ENCODE peak calls at places on chromosomes 2 and 18, in ten cellular contexts. One of them, this sample, is unnamed. For H3K36me3, the result is how much of the 10 kb centered on the place peaks cover.

GRCh38 chr18:58541789-58542425 is 87.0 kb downstream of the ALPK2 start:
- DNase-seq in GM23248: peak
- DNase-seq in kidney: no peak
- DNase-seq in small intestine: peak
- DNase-seq in transverse colon: no peak
- DNase-seq in esophagus muscularis mucosa: no peak
- DNase-seq in fibroblast of lung: peak
- DNase-seq in CD4-positive, CD25-positive, alpha-beta regulatory T cell: no peak
- DNase-seq in psoas muscle: no peak
- DNase-seq in lower lobe of right lung: no peak
- DNase-seq in this sample: peak

GRCh38 chr2:15582153-15582552 is 9.5 kb upstream of the DDX1 start:
- DNase-seq in GM23248: no peak
- DNase-seq in kidney: no peak
- DNase-seq in small intestine: no peak
- DNase-seq in transverse colon: no peak
- DNase-seq in esophagus muscularis mucosa: no peak
- DNase-seq in fibroblast of lung: no peak
- DNase-seq in CD4-positive, CD25-positive, alpha-beta regulatory T cell: no peak
- DNase-seq in psoas muscle: no peak
- DNase-seq in lower lobe of right lung: no peak
- DNase-seq in this sample: no peak

GRCh38 chr2:206164261-206164862 is 4.7 kb downstream of the EEF1B2 start:
- DNase-seq in GM23248: peak
- DNase-seq in kidney: no peak
- DNase-seq in small intestine: peak
- DNase-seq in transverse colon: peak
- DNase-seq in esophagus muscularis mucosa: no peak
- DNase-seq in fibroblast of lung: peak
- DNase-seq in CD4-positive, CD25-positive, alpha-beta regulatory T cell: peak
- DNase-seq in psoas muscle: no peak
- DNase-seq in lower lobe of right lung: no peak
- DNase-seq in this sample: no peak

GRCh38 chr18:56627991-56628390 is 10.4 kb downstream of the TXNL1 start:
- DNase-seq in GM23248: no peak
- DNase-seq in kidney: no peak
- DNase-seq in small intestine: no peak
- DNase-seq in transverse colon: no peak
- DNase-seq in esophagus muscularis mucosa: no peak
- DNase-seq in fibroblast of lung: no peak
- DNase-seq in CD4-positive, CD25-positive, alpha-beta regulatory T cell: no peak
- DNase-seq in psoas muscle: no peak
- DNase-seq in lower lobe of right lung: no peak
- DNase-seq in this sample: no peak

GRCh38 chr18:52334896-52335295 is 5.1 kb upstream of the DCC start:
- DNase-seq in GM23248: peak
- DNase-seq in kidney: no peak
- DNase-seq in small intestine: no peak
- DNase-seq in transverse colon: no peak
- DNase-seq in esophagus muscularis mucosa: no peak
- DNase-seq in fibroblast of lung: peak
- DNase-seq in CD4-positive, CD25-positive, alpha-beta regulatory T cell: no peak
- DNase-seq in psoas muscle: no peak
- DNase-seq in lower lobe of right lung: no peak
- DNase-seq in this sample: peak

GRCh38 chr2:25521665-25522387 is 151.6 kb downstream of the DTNB start:
- DNase-seq in GM23248: peak
- DNase-seq in kidney: no peak
- DNase-seq in small intestine: peak
- DNase-seq in transverse colon: no peak
- DNase-seq in esophagus muscularis mucosa: no peak
- DNase-seq in fibroblast of lung: peak
- DNase-seq in CD4-positive, CD25-positive, alpha-beta regulatory T cell: peak
- DNase-seq in psoas muscle: no peak
- DNase-seq in lower lobe of right lung: no peak
- DNase-seq in this sample: peak

GRCh38 chr2:35714883-35715282 is 640.7 kb upstream of the CRIM1 start:
- DNase-seq in GM23248: no peak
- DNase-seq in kidney: no peak
- DNase-seq in small intestine: no peak
- DNase-seq in transverse colon: no peak
- DNase-seq in esophagus muscularis mucosa: no peak
- DNase-seq in fibroblast of lung: peak
- DNase-seq in CD4-positive, CD25-positive, alpha-beta regulatory T cell: no peak
- DNase-seq in psoas muscle: no peak
- DNase-seq in lower lobe of right lung: no peak
- DNase-seq in this sample: peak

GRCh38 chr2:3132466-3132865 is 245.2 kb downstream of the EIPR1 start:
- DNase-seq in GM23248: no peak
- DNase-seq in kidney: no peak
- DNase-seq in small intestine: no peak
- DNase-seq in transverse colon: no peak
- DNase-seq in esophagus muscularis mucosa: no peak
- DNase-seq in fibroblast of lung: no peak
- DNase-seq in CD4-positive, CD25-positive, alpha-beta regulatory T cell: no peak
- DNase-seq in psoas muscle: no peak
- DNase-seq in lower lobe of right lung: no peak
- DNase-seq in this sample: no peak

GRCh38 chr2:197059498-197059897 is 133.0 kb upstream of the PGAP1 start:
- DNase-seq in GM23248: no peak
- DNase-seq in kidney: no peak
- DNase-seq in small intestine: no peak
- DNase-seq in transverse colon: no peak
- DNase-seq in esophagus muscularis mucosa: no peak
- DNase-seq in fibroblast of lung: no peak
- DNase-seq in CD4-positive, CD25-positive, alpha-beta regulatory T cell: no peak
- DNase-seq in psoas muscle: no peak
- DNase-seq in lower lobe of right lung: no peak
- DNase-seq in this sample: no peak

GRCh38 chr2:217316743-217317142 is 456.9 kb upstream of the TNP1 start:
- DNase-seq in GM23248: peak
- DNase-seq in kidney: no peak
- DNase-seq in small intestine: no peak
- DNase-seq in transverse colon: no peak
- DNase-seq in esophagus muscularis mucosa: peak
- DNase-seq in fibroblast of lung: peak
- DNase-seq in CD4-positive, CD25-positive, alpha-beta regulatory T cell: no peak
- DNase-seq in psoas muscle: no peak
- DNase-seq in lower lobe of right lung: no peak
- DNase-seq in this sample: peak

GRCh38 chr2:104923665-104924064 is 69.8 kb downstream of the POU3F3 start:
- DNase-seq in GM23248: no peak
- DNase-seq in kidney: no peak
- DNase-seq in small intestine: peak
- DNase-seq in transverse colon: no peak
- DNase-seq in esophagus muscularis mucosa: no peak
- DNase-seq in fibroblast of lung: no peak
- DNase-seq in CD4-positive, CD25-positive, alpha-beta regulatory T cell: no peak
- DNase-seq in psoas muscle: no peak
- DNase-seq in lower lobe of right lung: no peak
- DNase-seq in this sample: no peak

GRCh38 chr18:8623549-8624106 is 14.4 kb downstream of the RAB12 start:
- DNase-seq in GM23248: no peak
- DNase-seq in kidney: peak
- DNase-seq in small intestine: peak
- DNase-seq in transverse colon: peak
- DNase-seq in esophagus muscularis mucosa: no peak
- DNase-seq in fibroblast of lung: peak
- DNase-seq in CD4-positive, CD25-positive, alpha-beta regulatory T cell: no peak
- DNase-seq in psoas muscle: peak
- DNase-seq in lower lobe of right lung: peak
- DNase-seq in this sample: no peak
- H3K36me3 ChIP-seq in GM23248: under half
- H3K36me3 ChIP-seq in kidney: under half
- H3K36me3 ChIP-seq in small intestine: under half
- H3K36me3 ChIP-seq in transverse colon: under half
- H3K36me3 ChIP-seq in esophagus muscularis mucosa: under half
- H3K36me3 ChIP-seq in fibroblast of lung: under half
- H3K36me3 ChIP-seq in CD4-positive, CD25-positive, alpha-beta regulatory T cell: under half
- H3K36me3 ChIP-seq in psoas muscle: under half
- H3K36me3 ChIP-seq in lower lobe of right lung: under half
- H3K36me3 ChIP-seq in this sample: under half

DNA sequence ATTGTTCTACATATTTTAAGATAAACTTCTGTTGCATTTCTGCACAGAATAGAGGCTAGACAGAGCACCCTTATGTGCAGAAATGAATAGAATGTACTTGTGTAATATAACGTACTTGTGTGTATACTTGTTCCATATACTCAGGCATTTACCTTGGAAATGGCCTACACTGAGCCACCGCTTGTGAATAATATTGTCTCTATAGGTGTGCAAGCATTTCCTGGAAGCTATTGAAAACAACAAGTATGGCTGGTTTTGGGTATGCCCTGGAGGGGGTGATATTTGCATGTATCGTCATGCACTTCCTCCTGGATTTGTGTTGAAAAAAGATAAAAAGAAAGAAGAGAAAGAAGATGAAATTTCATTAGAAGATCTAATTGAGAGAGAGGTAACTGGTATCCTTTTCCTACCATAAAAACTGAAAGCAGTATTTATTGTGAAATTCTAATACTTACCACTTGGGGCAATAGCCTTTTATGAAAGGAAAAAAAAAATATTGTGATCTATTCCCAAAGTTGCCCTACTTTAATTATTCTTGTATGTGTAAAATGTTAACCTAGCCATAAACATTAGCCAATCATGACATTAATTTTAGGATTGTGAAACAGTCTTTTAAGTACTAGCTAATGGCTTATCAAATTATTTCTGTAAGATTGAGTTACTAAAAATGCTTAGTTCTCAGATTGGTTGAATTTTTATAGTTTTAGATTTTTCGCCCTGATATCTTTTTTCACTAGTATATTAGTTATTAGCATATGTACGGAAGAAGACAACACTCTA is 18.0 kb downstream of the ZC3H15 start:
- DNase-seq in GM23248: peak
- DNase-seq in kidney: no peak
- DNase-seq in small intestine: peak
- DNase-seq in transverse colon: no peak
- DNase-seq in esophagus muscularis mucosa: no peak
- DNase-seq in fibroblast of lung: peak
- DNase-seq in CD4-positive, CD25-positive, alpha-beta regulatory T cell: no peak
- DNase-seq in psoas muscle: no peak
- DNase-seq in lower lobe of right lung: no peak
- DNase-seq in this sample: peak
- H3K36me3 ChIP-seq in GM23248: half or more
- H3K36me3 ChIP-seq in kidney: under half
- H3K36me3 ChIP-seq in small intestine: under half
- H3K36me3 ChIP-seq in transverse colon: under half
- H3K36me3 ChIP-seq in esophagus muscularis mucosa: under half
- H3K36me3 ChIP-seq in fibroblast of lung: under half
- H3K36me3 ChIP-seq in CD4-positive, CD25-positive, alpha-beta regulatory T cell: half or more
- H3K36me3 ChIP-seq in psoas muscle: under half
- H3K36me3 ChIP-seq in lower lobe of right lung: half or more
- H3K36me3 ChIP-seq in this sample: half or more

GRCh38 chr2:38565333-38565732 is 37.4 kb downstream of the HNRNPLL start:
- DNase-seq in GM23248: no peak
- DNase-seq in kidney: no peak
- DNase-seq in small intestine: no peak
- DNase-seq in transverse colon: no peak
- DNase-seq in esophagus muscularis mucosa: no peak
- DNase-seq in fibroblast of lung: no peak
- DNase-seq in CD4-positive, CD25-positive, alpha-beta regulatory T cell: no peak
- DNase-seq in psoas muscle: no peak
- DNase-seq in lower lobe of right lung: no peak
- DNase-seq in this sample: no peak

GRCh38 chr2:38571186-38571585 is 31.5 kb downstream of the HNRNPLL start:
- DNase-seq in GM23248: no peak
- DNase-seq in kidney: no peak
- DNase-seq in small intestine: peak
- DNase-seq in transverse colon: no peak
- DNase-seq in esophagus muscularis mucosa: no peak
- DNase-seq in fibroblast of lung: no peak
- DNase-seq in CD4-positive, CD25-positive, alpha-beta regulatory T cell: no peak
- DNase-seq in psoas muscle: no peak
- DNase-seq in lower lobe of right lung: no peak
- DNase-seq in this sample: no peak

GRCh38 chr2:38574278-38574677 is 28.4 kb downstream of the HNRNPLL start:
- DNase-seq in GM23248: no peak
- DNase-seq in kidney: no peak
- DNase-seq in small intestine: no peak
- DNase-seq in transverse colon: no peak
- DNase-seq in esophagus muscularis mucosa: no peak
- DNase-seq in fibroblast of lung: no peak
- DNase-seq in CD4-positive, CD25-positive, alpha-beta regulatory T cell: no peak
- DNase-seq in psoas muscle: no peak
- DNase-seq in lower lobe of right lung: no peak
- DNase-seq in this sample: no peak

GRCh38 chr2:38572167-38572566 is 30.6 kb downstream of the HNRNPLL start:
- DNase-seq in GM23248: peak
- DNase-seq in kidney: no peak
- DNase-seq in small intestine: no peak
- DNase-seq in transverse colon: no peak
- DNase-seq in esophagus muscularis mucosa: no peak
- DNase-seq in fibroblast of lung: peak
- DNase-seq in CD4-positive, CD25-positive, alpha-beta regulatory T cell: no peak
- DNase-seq in psoas muscle: no peak
- DNase-seq in lower lobe of right lung: no peak
- DNase-seq in this sample: peak

DNA sequence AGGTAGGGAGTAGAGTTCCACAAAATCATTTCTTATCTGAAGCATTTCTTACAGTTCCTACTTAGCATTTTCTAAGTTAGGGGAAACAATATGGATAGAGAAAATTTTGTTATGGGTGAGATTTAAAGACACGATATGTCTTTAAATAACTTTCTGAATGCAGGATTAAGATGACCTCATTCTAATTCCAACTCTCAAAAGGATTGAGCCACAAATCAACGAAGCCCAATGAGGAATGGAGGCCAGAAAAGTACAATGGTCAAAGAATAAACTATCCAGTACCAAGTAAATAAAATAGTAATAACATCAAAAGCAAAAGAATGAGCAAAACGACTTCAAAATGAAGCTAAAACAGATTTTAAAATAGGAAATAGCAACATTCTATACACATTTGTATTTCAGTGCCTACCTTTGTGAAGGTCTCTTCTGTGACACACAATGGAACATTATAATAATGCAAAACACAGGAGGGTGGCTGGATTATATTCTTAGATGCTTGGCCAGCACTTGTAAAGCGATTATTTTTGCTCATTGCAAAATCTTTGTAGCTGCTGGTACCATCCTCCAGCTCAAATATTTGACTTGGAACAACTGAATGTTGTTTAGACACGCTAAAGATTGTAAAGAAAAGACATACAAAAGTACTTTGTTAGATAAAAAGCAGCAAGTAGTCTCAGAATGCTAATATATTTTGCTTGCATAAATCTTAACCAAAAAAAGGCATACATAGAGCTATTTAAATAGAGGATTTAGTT is 33.8 kb downstream of the HNRNPLL start:
- DNase-seq in GM23248: no peak
- DNase-seq in kidney: no peak
- DNase-seq in small intestine: no peak
- DNase-seq in transverse colon: no peak
- DNase-seq in esophagus muscularis mucosa: no peak
- DNase-seq in fibroblast of lung: no peak
- DNase-seq in CD4-positive, CD25-positive, alpha-beta regulatory T cell: no peak
- DNase-seq in psoas muscle: no peak
- DNase-seq in lower lobe of right lung: no peak
- DNase-seq in this sample: no peak
- H3K36me3 ChIP-seq in GM23248: half or more
- H3K36me3 ChIP-seq in kidney: under half
- H3K36me3 ChIP-seq in small intestine: under half
- H3K36me3 ChIP-seq in transverse colon: under half
- H3K36me3 ChIP-seq in esophagus muscularis mucosa: under half
- H3K36me3 ChIP-seq in fibroblast of lung: under half
- H3K36me3 ChIP-seq in CD4-positive, CD25-positive, alpha-beta regulatory T cell: half or more
- H3K36me3 ChIP-seq in psoas muscle: under half
- H3K36me3 ChIP-seq in lower lobe of right lung: half or more
- H3K36me3 ChIP-seq in this sample: under half

GRCh38 chr2:42573256-42573655 is 4.8 kb downstream of the MTA3 start:
- DNase-seq in GM23248: no peak
- DNase-seq in kidney: no peak
- DNase-seq in small intestine: no peak
- DNase-seq in transverse colon: no peak
- DNase-seq in esophagus muscularis mucosa: no peak
- DNase-seq in fibroblast of lung: no peak
- DNase-seq in CD4-positive, CD25-positive, alpha-beta regulatory T cell: no peak
- DNase-seq in psoas muscle: no peak
- DNase-seq in lower lobe of right lung: no peak
- DNase-seq in this sample: no peak
- H3K36me3 ChIP-seq in GM23248: under half
- H3K36me3 ChIP-seq in kidney: under half
- H3K36me3 ChIP-seq in small intestine: under half
- H3K36me3 ChIP-seq in transverse colon: under half
- H3K36me3 ChIP-seq in esophagus muscularis mucosa: under half
- H3K36me3 ChIP-seq in fibroblast of lung: under half
- H3K36me3 ChIP-seq in CD4-positive, CD25-positive, alpha-beta regulatory T cell: under half
- H3K36me3 ChIP-seq in psoas muscle: under half
- H3K36me3 ChIP-seq in lower lobe of right lung: under half
- H3K36me3 ChIP-seq in this sample: under half